ENCODE peak calls at places on chromosomes 7 and 10, in four cellular contexts. F is HepG2, O is GM12878, V is K562. S is an unnamed sample.

GRCh38 chr7:142711196-142711595 is 38.1 kb upstream of the PRSS1 start:
- DNase-seq in V (no peak), F (no peak), O (no peak), S (no peak)

GRCh38 chr10:14553434-14553833 is 221.3 kb downstream of the FAM107B start:
- DNase-seq in V (no peak), F (peak), O (no peak), S (no peak)

GRCh38 chr10:45624724-45625123 is 47.8 kb downstream of the ZFAND4 start:
- DNase-seq in V (no peak), F (no peak), O (no peak), S (no peak)

GRCh38 chr10:111204880-111205279 is 128.1 kb downstream of the ADRA2A start:
- DNase-seq in V (no peak), F (no peak), O (no peak), S (no peak)

GRCh38 chr7:133235212-133235883 is 17.5 kb upstream of the EXOC4 start:
- DNase-seq in V (no peak), O (no peak), F (no peak), S (no peak)

GRCh38 chr7:155259791-155260497 is 37.7 kb upstream of the INSIG1 start:
- DNase-seq in V (no peak), F (no peak), O (no peak), S (no peak)

GRCh38 chr7:52100-52499 is 140.3 kb upstream of the FAM20C start:
- DNase-seq in F (no peak), V (no peak), O (no peak), S (no peak)

GRCh38 chr7:91351374-91351773 is 87.1 kb downstream of the FZD1 start:
- DNase-seq in F (peak), O (no peak), V (no peak), S (no peak)

GRCh38 chr10:121734517-121735137 is 136.4 kb upstream of the FGFR2 start:
- DNase-seq in F (peak), V (peak), O (no peak), S (peak)

GRCh38 chr10:60572511-60573194 is 183.0 kb upstream of the ANK3 start:
- DNase-seq in F (peak), O (no peak), V (no peak), S (peak)

GRCh38 chr10:24552346-24553016 is 171.2 kb downstream of the ARHGAP21 start:
- DNase-seq in F (peak), V (peak), O (no peak), S (peak)

GRCh38 chr10:35643151-35643975 is 1.3 kb upstream of the FZD8 start:
- DNase-seq in V (peak), O (no peak), F (no peak), S (peak)

GRCh38 chr7:55065511-55066229 is 46.9 kb downstream of the EGFR start:
- DNase-seq in O (peak), V (no peak), F (peak), S (no peak)

GRCh38 chr7:157041514-157042277 is 31.2 kb upstream of the MNX1 start:
- DNase-seq in V (peak), F (no peak), O (no peak), S (no peak)

GRCh38 chr10:88082806-88083596 is 219.6 kb downstream of the PTEN start:
- DNase-seq in V (no peak), O (no peak), F (no peak), S (no peak)

GRCh38 chr10:18368681-18369080 is 228.5 kb downstream of the CACNB2 start:
- DNase-seq in F (no peak), V (no peak), O (no peak), S (no peak)

GRCh38 chr7:154577141-154577540 is 425.8 kb downstream of the PAXIP1 start:
- DNase-seq in V (no peak), F (no peak), O (no peak), S (no peak)

GRCh38 chr7:29370531-29371314 is 176.1 kb downstream of the CHN2 start:
- DNase-seq in V (no peak), O (no peak), F (peak), S (no peak)

GRCh38 chr7:107961399-107961798 is 41.6 kb downstream of the LAMB1 start:
- DNase-seq in V (no peak), F (no peak), O (no peak), S (no peak)
- TF ChIP-seq ESRRA in V (no peak), F (no peak), O (no peak), S (no peak)

GRCh38 chr7:73703985-73704639 is 15.4 kb downstream of the STX1A start:
- DNase-seq in O (no peak), F (no peak), V (peak), S (peak)
- TF ChIP-seq CREM in O (no peak), F (no peak), V (no peak), S (no peak)

GRCh38 chr10:75203724-75204123 is 6.9 kb upstream of the VDAC2 start:
- DNase-seq in V (no peak), O (no peak), F (no peak), S (no peak)

GRCh38 chr10:75202321-75203096 is 8.1 kb upstream of the VDAC2 start:
- DNase-seq in V (no peak), F (peak), O (no peak), S (no peak)

GRCh38 chr10:75205908-75206307 is 4.7 kb upstream of the VDAC2 start:
- DNase-seq in V (no peak), O (no peak), F (no peak), S (no peak)

GRCh38 chr10:75197906-75198305 is 12.7 kb upstream of the VDAC2 start:
- DNase-seq in F (no peak), O (no peak), V (no peak), S (no peak)

GRCh38 chr10:75201793-75202307 is 8.7 kb upstream of the VDAC2 start:
- DNase-seq in O (no peak), V (no peak), F (peak), S (no peak)
- TF ChIP-seq ESRRA in O (no peak), V (no peak), F (no peak), S (no peak)

DNA sequence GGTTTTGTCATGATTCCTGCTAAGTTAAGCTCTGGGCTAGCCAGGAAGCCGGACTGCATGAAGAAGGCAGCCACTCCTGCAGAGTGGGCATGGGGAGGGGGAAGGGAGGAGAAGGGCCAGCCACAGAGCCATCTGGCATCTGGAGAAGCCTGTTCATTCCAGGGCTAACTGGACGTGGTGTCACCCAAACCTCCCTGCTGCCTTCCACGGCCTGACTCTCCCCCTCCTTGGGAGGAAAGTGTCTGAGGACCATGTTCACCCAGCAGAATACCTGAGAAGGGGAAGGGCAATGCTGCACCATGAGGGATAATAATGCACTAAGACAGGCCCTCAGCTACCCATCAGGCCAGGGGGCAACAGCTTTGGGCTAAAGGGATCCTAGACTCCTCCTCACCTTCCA is 15.4 kb downstream of the AQP1 start:
- DNase-seq in V (peak), O (no peak), F (no peak), S (no peak)
- TF ChIP-seq CREM in V (no peak), O (no peak), F (no peak), S (no peak)

GRCh38 chr7:139646566-139646965 is 123.1 kb downstream of the CLEC2L start:
- DNase-seq in F (no peak), V (no peak), O (no peak), S (no peak)

GRCh38 chr7:139641337-139641992 is 118.0 kb downstream of the CLEC2L start:
- DNase-seq in O (no peak), V (no peak), F (no peak), S (no peak)

GRCh38 chr7:139642283-139642682 is 118.8 kb downstream of the CLEC2L start:
- DNase-seq in F (no peak), O (no peak), V (no peak), S (no peak)

GRCh38 chr7:139645572-139646523 is 122.4 kb downstream of the CLEC2L start:
- DNase-seq in V (peak), O (peak), F (peak), S (peak)

GRCh38 chr7:139644191-139644590 is 120.7 kb downstream of the CLEC2L start:
- DNase-seq in O (no peak), F (no peak), V (no peak), S (no peak)
- TF ChIP-seq ESRRA in O (no peak), F (no peak), V (no peak), S (no peak)

GRCh38 chr7:17557305-17557704 is 258.9 kb downstream of the AHR start:
- DNase-seq in V (no peak), O (no peak), F (no peak), S (no peak)
- TF ChIP-seq CREM in V (no peak), O (no peak), F (no peak), S (no peak)

GRCh38 chr10:42753507-42754154 is 29.0 kb upstream of the BMS1 start:
- DNase-seq in V (peak), F (no peak), O (no peak), S (no peak)
- TF ChIP-seq ESRRA in V (no peak), F (no peak), O (no peak), S (no peak)

GRCh38 chr7:45982912-45983719 is 62.0 kb upstream of the IGFBP3 start:
- DNase-seq in F (no peak), O (no peak), V (no peak), S (no peak)
- TF ChIP-seq CREM in F (no peak), O (no peak), V (no peak), S (no peak)

DNA sequence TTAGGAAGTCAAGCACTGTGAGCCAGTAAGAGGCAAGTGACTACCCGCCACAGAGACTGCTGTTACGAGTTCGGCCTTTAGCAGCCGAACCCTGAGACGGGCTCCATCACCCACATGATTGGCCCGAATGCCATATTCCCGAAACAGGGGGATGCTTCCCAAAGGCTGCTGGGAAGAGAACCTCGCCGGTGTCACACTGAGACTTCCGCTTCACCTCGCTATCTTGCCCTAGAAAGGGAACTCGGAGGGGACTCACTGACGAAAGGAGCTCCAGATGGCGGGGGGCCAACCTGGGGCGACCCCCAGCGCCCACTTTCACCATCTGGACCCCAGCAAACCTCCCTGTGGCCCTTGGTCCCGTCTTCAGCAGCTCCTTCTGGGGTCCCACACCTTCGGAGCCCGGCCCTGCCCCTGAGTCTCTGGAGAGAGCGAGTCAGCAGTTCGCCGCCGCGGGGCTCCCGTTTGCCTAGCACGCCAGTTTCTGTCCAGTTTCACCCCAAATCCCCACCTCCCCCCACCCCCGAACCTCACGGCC is 547 bp downstream of the HPS1 start:
- DNase-seq in V (no peak), F (no peak), O (no peak), S (peak)
- TF ChIP-seq ESRRA in V (no peak), F (no peak), O (no peak), S (no peak)

GRCh38 chr7:116354171-116354545 is 143.8 kb downstream of the TES start:
- DNase-seq in F (no peak), O (no peak), V (no peak), S (no peak)
- TF ChIP-seq CREM in F (no peak), O (no peak), V (no peak), S (no peak)